ENCODE peak calls at places on chromosomes 16 and 17, in six cellular contexts. T is AG04450, L is kidney, U is ovary, X is cardiac muscle cell, F is endothelial cell. R is an unnamed sample.
A peak's percentile ranks its signal among the peaks of the same experiment; 100 is the strongest.

GRCh38 chr17:45186955-45187354 is 25.3 kb downstream of the HEXIM2 start:
- DNase-seq in L (no peak), T (no peak), X (no peak), U (no peak), F (no peak), R (no peak)

GRCh38 chr17:29384901-29385300 is 5.3 kb upstream of the TAOK1 start:
- DNase-seq in X (no peak), T (no peak), F (no peak), U (no peak), L (no peak), R (no peak)

GRCh38 chr16:12805091-12805490 is 1.4 kb upstream of the CPPED1 start:
- DNase-seq in L (no peak), F (no peak), U (no peak), X (no peak), T (no peak), R (no peak)

GRCh38 chr17:40177275-40177874 is at the start of gene RAPGEFL1:
- DNase-seq in U (peak; percentile 85), F (peak; percentile 75), L (peak; percentile 91), T (no peak), X (peak; percentile 85), R (no peak)

GRCh38 chr16:2795714-2796143 is 2.5 kb upstream of the PRSS41 start:
- DNase-seq in U (no peak), F (no peak), T (no peak), X (no peak), L (no peak), R (no peak)

GRCh38 chr16:30658731-30659506 is 688 bp downstream of the FBRS start:
- DNase-seq in X (peak; percentile 99), U (peak; percentile 88), F (peak; percentile 68), T (peak; percentile 96), L (peak; percentile 96), R (peak; percentile 98)

GRCh38 chr17:47423406-47424295 is 99.9 kb downstream of the EFCAB13 start:
- DNase-seq in L (peak; percentile 71), X (peak; percentile 13), F (peak; percentile 15), U (peak; percentile 42), T (no peak), R (no peak)

GRCh38 chr17:19738073-19738449 is 10.0 kb downstream of the ALDH3A1 start:
- DNase-seq in T (no peak), U (no peak), F (no peak), X (no peak), L (no peak), R (no peak)

GRCh38 chr17:74768069-74768762 is 7.9 kb downstream of the NAT9 start:
- DNase-seq in L (peak; percentile 79), U (peak; percentile 63), F (no peak), T (no peak), X (peak; percentile 51), R (no peak)

GRCh38 chr17:42407289-42407836 is 15.7 kb downstream of the CAVIN1 start:
- DNase-seq in L (peak; percentile 93), X (peak; percentile 80), F (peak; percentile 71), T (no peak), U (peak; percentile 81), R (peak; percentile 73)

GRCh38 chr17:28076138-28076537 is 33.7 kb downstream of the NLK start:
- DNase-seq in U (no peak), T (no peak), X (no peak), L (no peak), F (no peak), R (peak; percentile 34)
- TF ChIP-seq CTCF in U (no peak), T (no peak), X (no peak), L (no peak), F (no peak), R (no peak)

DNA sequence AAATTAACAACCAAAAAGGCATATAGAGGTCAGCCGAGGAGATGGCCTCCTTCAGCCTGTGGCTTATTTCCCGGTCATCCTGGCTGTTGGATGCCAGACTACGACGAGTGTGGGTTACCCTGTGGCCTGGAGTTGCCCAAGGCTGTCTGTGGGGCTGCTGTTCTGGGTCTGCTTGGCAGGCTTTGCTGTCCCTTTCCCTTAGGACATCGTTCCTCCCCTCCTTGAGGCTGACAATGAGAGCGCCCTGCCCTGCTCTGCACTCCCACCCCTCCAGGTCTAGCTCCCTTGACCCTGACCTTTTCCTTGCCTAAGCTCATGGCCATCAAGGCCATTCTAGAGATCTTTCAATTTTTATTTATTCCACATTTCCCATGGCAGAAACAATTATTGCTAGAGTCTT is 1.9 kb upstream of the CBFB start:
- DNase-seq in X (no peak), F (no peak), L (no peak), U (no peak), T (no peak), R (no peak)
- TF ChIP-seq CTCF in X (no peak), F (no peak), L (no peak), U (no peak), T (no peak), R (no peak)

DNA sequence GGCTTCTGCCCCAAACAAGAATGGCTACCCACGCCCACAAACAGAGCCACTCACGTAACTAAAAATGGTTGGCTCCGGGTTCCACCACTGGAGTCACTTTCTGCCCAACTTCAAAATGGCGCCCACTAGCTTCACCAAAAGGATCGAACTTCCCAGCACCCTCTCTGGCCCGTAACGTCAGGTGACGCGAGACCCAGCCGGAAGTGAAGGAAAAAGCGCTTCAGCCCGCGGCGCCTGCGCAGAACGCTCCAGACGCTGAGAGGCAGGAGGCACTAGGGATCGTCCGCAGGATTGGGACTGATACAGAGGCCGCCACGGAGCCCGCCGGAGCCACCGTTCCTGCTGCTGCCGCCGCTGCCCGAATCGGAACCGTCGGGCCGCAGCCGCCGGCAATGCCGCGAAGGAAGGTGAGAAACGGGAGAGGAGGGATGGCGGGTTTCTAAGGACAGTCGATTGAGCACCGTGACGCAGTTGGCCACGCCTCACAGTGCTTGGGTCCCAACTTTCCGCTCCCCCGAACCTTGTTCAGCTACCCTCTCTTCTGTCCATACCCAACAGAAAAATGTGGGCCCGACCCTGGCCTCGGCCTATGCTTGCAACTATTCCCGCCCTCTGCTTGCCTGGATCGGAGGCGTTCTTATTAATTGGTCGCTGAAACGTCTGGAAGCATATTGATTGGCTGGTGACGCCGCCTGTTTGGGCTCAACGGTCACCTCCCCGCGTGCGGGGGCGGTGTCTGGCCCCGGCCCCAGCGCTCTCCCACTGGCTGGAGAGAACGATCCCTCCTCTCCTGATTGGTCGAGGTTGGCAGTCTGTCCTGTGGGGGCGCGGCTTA is at the start of gene KAT7:
- DNase-seq in F (peak; percentile 97), U (peak; percentile 99), T (peak; percentile 98), L (peak; percentile 100), X (peak; percentile 100), R (peak; percentile 100)
- TF ChIP-seq CTCF in F (no peak), U (peak; percentile 25), T (no peak), L (peak; percentile 20), X (no peak), R (no peak)

DNA sequence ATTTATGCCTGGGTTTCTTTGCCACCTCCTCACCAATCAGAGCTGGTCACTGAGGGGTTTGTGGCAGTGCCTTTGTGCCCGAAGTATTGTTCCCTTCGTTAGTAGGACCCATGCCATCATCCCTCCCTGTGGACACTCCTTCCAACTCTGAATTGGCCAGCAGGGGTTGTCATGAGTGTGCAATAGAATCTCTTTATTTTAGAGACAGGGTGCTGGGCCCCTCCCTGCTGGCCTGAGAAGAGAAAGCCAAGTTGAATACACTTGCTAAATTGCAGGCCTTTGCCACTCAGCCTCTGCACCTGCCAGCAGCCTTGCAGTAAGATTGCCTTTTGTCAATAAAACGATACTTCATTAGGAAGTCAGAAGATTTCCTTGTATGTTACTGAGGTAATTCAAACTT is 40.7 kb upstream of the SLC12A3 start:
- DNase-seq in L (no peak), X (no peak), U (no peak), T (no peak), F (no peak), R (peak; percentile 17)
- TF ChIP-seq CTCF in L (peak; percentile 24), X (peak; percentile 9), U (no peak), T (peak; percentile 26), F (no peak), R (peak; percentile 46)

GRCh38 chr17:32142038-32142856 is at the start of gene RHOT1:
- DNase-seq in U (peak; percentile 88), L (peak; percentile 91), X (peak; percentile 86), F (peak; percentile 84), T (peak; percentile 58), R (peak; percentile 90)
- TF ChIP-seq CTCF in U (peak; percentile 79), L (peak; percentile 58), X (peak; percentile 51), F (no peak), T (peak; percentile 63), R (peak; percentile 78)

GRCh38 chr17:35587074-35587961 is at the start of gene AP2B1:
- DNase-seq in T (peak; percentile 92), X (peak; percentile 98), F (peak; percentile 95), U (peak; percentile 97), L (peak; percentile 97), R (peak; percentile 96)
- TF ChIP-seq CTCF in T (no peak), X (no peak), F (no peak), U (peak; percentile 31), L (no peak), R (no peak)

GRCh38 chr17:8187517-8188407 is 2.2 kb downstream of the BORCS6 start:
- DNase-seq in X (peak; percentile 99), U (peak; percentile 95), F (peak; percentile 90), L (peak; percentile 95), T (peak; percentile 99), R (peak; percentile 93)

GRCh38 chr17:8188408-8188839 is 1.6 kb downstream of the BORCS6 start:
- DNase-seq in L (peak; percentile 75), X (no peak), U (no peak), T (no peak), F (no peak), R (no peak)

GRCh38 chr17:8186787-8187516 is 3.0 kb downstream of the BORCS6 start:
- DNase-seq in T (peak; percentile 90), U (peak; percentile 94), X (peak; percentile 96), L (peak; percentile 96), F (peak; percentile 93), R (peak; percentile 93)

GRCh38 chr17:8185580-8186445 is 4.2 kb downstream of the BORCS6 start:
- DNase-seq in U (peak; percentile 94), F (peak; percentile 93), L (peak; percentile 96), T (peak; percentile 32), X (peak; percentile 77), R (peak; percentile 80)

DNA sequence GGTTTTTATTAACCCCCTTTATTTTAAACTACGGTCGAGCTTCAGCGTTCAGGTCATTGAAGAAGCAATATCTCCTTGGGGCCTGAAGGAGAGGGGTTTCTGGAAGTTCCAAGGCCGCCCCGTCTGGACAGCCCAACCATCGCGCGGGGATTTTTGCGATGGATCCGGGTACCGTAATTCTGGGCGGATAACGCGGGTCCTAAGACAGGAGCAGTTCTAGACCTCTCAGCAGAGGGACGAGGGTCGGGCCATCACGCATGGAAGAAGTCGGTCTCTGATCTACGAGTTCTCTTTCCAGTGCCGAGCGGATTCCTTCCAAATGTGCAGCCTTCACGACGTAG is 3.6 kb downstream of the BORCS6 start:
- DNase-seq in U (no peak), X (no peak), T (no peak), F (no peak), L (no peak), R (no peak)
- TF ChIP-seq CTCF in U (peak; percentile 57), X (no peak), T (no peak), F (no peak), L (no peak), R (no peak)

GRCh38 chr16:54602666-54603065 is 316.1 kb upstream of the IRX3 start:
- DNase-seq in U (no peak), X (no peak), F (no peak), T (no peak), L (no peak), R (no peak)
- TF ChIP-seq CTCF in U (no peak), X (no peak), F (no peak), T (no peak), L (no peak), R (no peak)

R was measured in OCI-LY7.